ENCODE peak calls at places on chromosomes 3 and 15, in four cellular contexts. Q is SK-N-SH, H is thoracic aorta, C is psoas muscle. E is an unnamed sample.

GRCh38 chr3:159711560-159712333 is 276.9 kb upstream of the IL12A start:
- DNase-seq in Q (peak; percentile 16), H (peak; percentile 21), C (peak; percentile 17), E (peak; percentile 81)

GRCh38 chr15:39269821-39270220 is 311.1 kb upstream of the THBS1 start:
- DNase-seq in Q (no peak), H (no peak), C (no peak), E (no peak)

GRCh38 chr15:44596511-44597010 is 59.6 kb downstream of the EIF3J start:
- DNase-seq in Q (no peak), H (no peak), C (no peak), E (no peak)

GRCh38 chr3:49007771-49008528 is 759 bp downstream of the WDR6 start:
- DNase-seq in Q (peak; percentile 92), H (no peak), C (peak; percentile 92), E (peak; percentile 52)

GRCh38 chr15:92818658-92819311 is 81.3 kb upstream of the CHD2 start:
- DNase-seq in Q (no peak), H (no peak), C (no peak), E (no peak)

GRCh38 chr3:139218046-139218445 is 125.8 kb upstream of the MRPS22 start:
- DNase-seq in Q (no peak), H (no peak), C (no peak), E (no peak)

GRCh38 chr15:98896002-98896721 is 111.4 kb downstream of the PGPEP1L start:
- DNase-seq in Q (no peak), H (no peak), C (no peak), E (peak; percentile 84)

GRCh38 chr3:119524931-119525662 is 26.8 kb downstream of the TIMMDC1 start:
- DNase-seq in Q (peak; percentile 11), H (no peak), C (no peak), E (peak; percentile 22)

GRCh38 chr15:22945071-22945470 is 35.1 kb downstream of the CYFIP1 start:
- DNase-seq in Q (no peak), H (no peak), C (no peak), E (no peak)

GRCh38 chr3:73502609-73503560 is 121.9 kb downstream of the PDZRN3 start:
- DNase-seq in Q (peak; percentile 80), H (no peak), C (peak; percentile 54), E (peak; percentile 67)

GRCh38 chr15:89664951-89665350 is 9.7 kb upstream of the KIF7 start:
- DNase-seq in Q (no peak), H (no peak), C (no peak), E (no peak)

GRCh38 chr3:14523792-14524191 is 16.4 kb downstream of the GRIP2 start:
- DNase-seq in Q (no peak), H (no peak), C (no peak), E (no peak)

GRCh38 chr3:72625616-72626337 is 222.5 kb downstream of the SHQ1 start:
- DNase-seq in Q (no peak), H (no peak), C (no peak), E (peak; percentile 100)

GRCh38 chr3:117616213-117616612 is 906.6 kb downstream of the TUSC7 start:
- DNase-seq in Q (no peak), H (no peak), C (no peak), E (no peak)

GRCh38 chr3:40780341-40780800 is 255.6 kb downstream of the ZNF621 start:
- DNase-seq in Q (no peak), H (peak; percentile 16), C (peak; percentile 85), E (no peak)

GRCh38 chr3:72270072-72270611 is 485.2 kb upstream of the PROK2 start:
- DNase-seq in Q (no peak), H (peak; percentile 68), C (peak; percentile 85), E (peak; percentile 69)

GRCh38 chr3:47082519-47082918 is 81.4 kb downstream of the SETD2 start:
- DNase-seq in Q (no peak), H (no peak), C (no peak), E (peak; percentile 62)

GRCh38 chr15:29323557-29323956 is 53.9 kb upstream of the NSMCE3 start:
- DNase-seq in Q (no peak), H (no peak), C (no peak), E (no peak)

GRCh38 chr3:62343755-62344154 is 29.6 kb downstream of the FEZF2 start:
- DNase-seq in Q (no peak), H (no peak), C (no peak), E (no peak)

GRCh38 chr15:48427960-48428547 is 96.8 kb downstream of the DUT start:
- DNase-seq in Q (no peak), H (no peak), C (no peak), E (no peak)

GRCh38 chr3:144031938-144032337 is 60.3 kb downstream of the DIPK2A start:
- DNase-seq in Q (no peak), H (peak; percentile 12), C (peak; percentile 66), E (peak; percentile 33)

GRCh38 chr3:95460274-95460673 is 1354.1 kb upstream of the EPHA6 start:
- DNase-seq in Q (peak; percentile 1), H (no peak), C (no peak), E (no peak)

GRCh38 chr3:85360742-85361387 is 402.1 kb downstream of the CADM2 start:
- DNase-seq in Q (peak; percentile 44), H (no peak), C (peak; percentile 21), E (peak; percentile 60)

GRCh38 chr3:98893740-98894139 is 7.8 kb downstream of the DCBLD2 start:
- DNase-seq in Q (peak; percentile 13), H (no peak), C (no peak), E (no peak)

GRCh38 chr3:98021821-98022220 is 13.3 kb downstream of the GABRR3 start:
- DNase-seq in Q (no peak), H (no peak), C (no peak), E (peak; percentile 78)

GRCh38 chr3:102181202-102181920 is 253.5 kb upstream of the ZPLD1 start:
- DNase-seq in Q (no peak), H (no peak), C (no peak), E (no peak)

GRCh38 chr3:45489730-45490309 is 101.4 kb downstream of the LARS2 start:
- DNase-seq in Q (no peak), H (no peak), C (no peak), E (peak; percentile 88)
- H3K36me3 ChIP-seq in Q (peaks cover 71% of the 10 kb centered on the region), H (peaks cover 6% of the 10 kb centered on the region), C (peaks cover 68% of the 10 kb centered on the region), E (peaks cover 8% of the 10 kb centered on the region)

GRCh38 chr15:65885668-65886218 is 16.5 kb downstream of the RAB11A start:
- DNase-seq in Q (no peak), H (no peak), C (no peak), E (no peak)
- H3K36me3 ChIP-seq in Q (peaks cover 82% of the 10 kb centered on the region), H (peaks cover 16% of the 10 kb centered on the region), C (peaks cover 87% of the 10 kb centered on the region), E (peaks cover 7% of the 10 kb centered on the region)

DNA sequence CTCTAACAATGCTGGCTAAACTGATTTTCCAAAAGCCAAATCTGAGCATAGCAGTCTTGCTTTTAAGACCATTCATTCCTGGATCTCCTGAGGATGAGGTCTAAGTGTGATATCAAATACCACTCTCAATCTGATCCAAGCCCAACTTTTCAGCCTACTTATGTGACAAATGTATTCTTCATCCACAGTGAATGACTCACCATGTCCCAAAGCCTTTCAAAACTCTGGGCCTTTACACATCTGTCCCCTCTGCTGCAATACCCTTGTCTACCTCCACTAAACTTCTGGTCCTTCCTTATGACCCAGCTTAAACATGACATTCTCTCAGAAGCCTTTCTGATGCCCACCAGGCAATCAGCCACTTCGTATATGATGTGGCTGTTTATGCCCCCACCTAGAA is 4.6 kb downstream of the ANAPC13 start:
- DNase-seq in Q (no peak), H (no peak), C (no peak), E (no peak)
- H3K36me3 ChIP-seq in Q (peaks cover 63% of the 10 kb centered on the region), H (peaks cover 30% of the 10 kb centered on the region), C (peaks cover 57% of the 10 kb centered on the region), E (peaks cover 19% of the 10 kb centered on the region)

GRCh38 chr3:123642182-123642956 is 57.5 kb upstream of the HACD2 start:
- DNase-seq in Q (peak; percentile 65), H (peak; percentile 68), C (peak; percentile 53), E (peak; percentile 76)
- H3K36me3 ChIP-seq in Q (peaks cover 78% of the 10 kb centered on the region), H (peaks cover 72% of the 10 kb centered on the region), C (no peaks in the 10 kb centered on the region), E (no peaks in the 10 kb centered on the region)

GRCh38 chr3:154275965-154276364 is 48.3 kb downstream of the DHX36 start:
- DNase-seq in Q (no peak), H (no peak), C (no peak), E (no peak)

GRCh38 chr3:154280161-154280560 is 44.1 kb downstream of the DHX36 start:
- DNase-seq in Q (no peak), H (no peak), C (no peak), E (no peak)

GRCh38 chr3:154275308-154275707 is 49.0 kb downstream of the DHX36 start:
- DNase-seq in Q (no peak), H (no peak), C (no peak), E (no peak)

GRCh38 chr3:154273381-154273780 is 50.9 kb downstream of the DHX36 start:
- DNase-seq in Q (no peak), H (no peak), C (no peak), E (no peak)

DNA sequence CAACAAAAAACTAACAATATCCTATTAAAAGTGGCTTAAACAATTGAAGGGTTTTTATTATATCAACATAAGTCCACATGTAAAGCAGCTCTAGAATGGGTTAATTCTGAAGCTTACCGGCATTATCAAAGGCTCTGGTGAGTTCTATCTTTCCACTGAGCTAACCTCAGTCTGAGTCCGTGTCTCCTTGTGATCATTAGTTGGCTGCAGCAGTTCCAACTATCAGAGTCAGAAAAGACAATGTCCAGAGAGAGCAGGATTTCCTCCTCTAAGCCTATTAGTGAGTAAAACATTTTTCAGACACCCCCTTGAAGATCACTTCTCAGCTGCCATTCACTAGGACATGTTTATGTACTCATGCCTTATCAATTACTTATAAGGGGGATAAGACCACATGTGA is 49.9 kb downstream of the DHX36 start:
- DNase-seq in Q (no peak), H (no peak), C (no peak), E (no peak)
- H3K36me3 ChIP-seq in Q (peaks cover 83% of the 10 kb centered on the region), H (peaks cover 5% of the 10 kb centered on the region), C (peaks cover 91% of the 10 kb centered on the region), E (peaks cover 6% of the 10 kb centered on the region)

DNA sequence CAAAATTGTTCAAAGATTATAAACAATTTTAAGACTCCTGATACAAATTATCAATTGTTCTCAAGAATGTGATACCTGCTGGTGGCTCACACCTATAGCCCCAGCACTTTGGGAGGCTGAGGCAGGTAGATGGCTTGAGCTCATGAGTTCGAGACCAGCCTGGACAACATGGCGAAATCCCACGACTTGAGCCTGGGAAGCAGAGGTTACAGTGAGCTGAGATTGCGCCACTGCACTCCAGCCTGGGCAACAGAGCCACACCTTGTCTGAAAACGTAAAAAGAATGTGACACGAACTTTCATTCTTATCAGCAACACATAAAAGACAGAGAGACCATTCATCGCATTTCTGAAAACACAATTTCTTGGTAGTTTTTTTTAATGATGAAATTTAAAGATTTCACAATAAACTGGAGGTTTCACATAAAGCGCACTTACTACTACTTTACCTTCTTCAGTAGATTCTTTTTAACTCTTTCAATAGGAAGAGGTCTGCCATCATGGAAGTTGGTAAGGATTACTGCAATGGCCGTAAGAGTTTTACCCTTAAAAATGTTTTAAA is 18.5 kb downstream of the HLTF start:
- DNase-seq in Q (no peak), H (no peak), C (no peak), E (no peak)
- H3K36me3 ChIP-seq in Q (peaks cover 57% of the 10 kb centered on the region), H (peaks cover 14% of the 10 kb centered on the region), C (peaks cover 62% of the 10 kb centered on the region), E (no peaks in the 10 kb centered on the region)

DNA sequence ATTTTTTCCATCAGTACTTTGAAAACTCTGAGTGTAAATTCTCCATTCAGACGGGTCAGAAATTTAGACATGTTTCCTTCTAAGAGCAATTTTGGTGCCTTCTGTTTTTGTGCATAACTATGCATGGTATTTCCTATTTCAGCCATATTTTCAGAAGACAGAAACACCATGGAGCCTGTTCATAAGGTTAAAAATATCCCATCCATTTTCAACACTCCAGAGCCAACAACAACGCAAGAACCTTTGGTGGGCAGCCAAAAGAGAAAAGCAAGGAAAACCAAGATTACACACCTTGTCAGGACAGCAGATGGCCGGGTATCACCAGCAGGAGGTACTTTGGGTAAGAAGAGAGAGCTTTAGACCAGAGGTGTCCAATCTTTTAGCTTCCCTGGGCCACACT is 275.6 kb downstream of the BBX start:
- DNase-seq in Q (no peak), H (no peak), C (no peak), E (no peak)
- H3K36me3 ChIP-seq in Q (peaks cover 43% of the 10 kb centered on the region), H (peaks cover 18% of the 10 kb centered on the region), C (peaks cover 49% of the 10 kb centered on the region), E (peaks cover 14% of the 10 kb centered on the region)